ENCODE peak calls at places on chromosome 3, in six cellular contexts. E, L, K, I, M and T are unnamed samples.

GRCh38 chr3:15051531-15051930 is 13.6 kb downstream of the MRPS25 start:
- DNase-seq in E (peak), L (no peak), K (peak), I (peak), M (peak), T (peak)

GRCh38 chr3:24400015-24400414 is 94.6 kb downstream of the THRB start:
- DNase-seq in E (no peak), L (no peak), K (no peak), I (no peak), M (no peak), T (no peak)

GRCh38 chr3:21920431-21920830 is 169.4 kb upstream of the ZNF385D start:
- DNase-seq in E (peak), L (peak), K (no peak), I (no peak), M (no peak), T (peak)

GRCh38 chr3:133797396-133798105 is 8.1 kb upstream of the SRPRB start:
- DNase-seq in E (peak), L (no peak), K (no peak), I (no peak), M (no peak), T (no peak)

GRCh38 chr3:42081814-42082473 is 9.2 kb upstream of the TRAK1 start:
- DNase-seq in E (no peak), L (no peak), K (no peak), I (no peak), M (no peak), T (no peak)

GRCh38 chr3:41690766-41691563 is 270.9 kb downstream of the ULK4 start:
- DNase-seq in E (no peak), L (no peak), K (no peak), I (no peak), M (no peak), T (no peak)

GRCh38 chr3:144259267-144259666 is 287.6 kb downstream of the DIPK2A start:
- DNase-seq in E (peak), L (no peak), K (no peak), I (no peak), M (no peak), T (no peak)

GRCh38 chr3:138127636-138128365 is 4.4 kb downstream of the A4GNT start:
- DNase-seq in E (no peak), L (no peak), K (no peak), I (no peak), M (no peak), T (no peak)

GRCh38 chr3:188542196-188542595 is 388.2 kb downstream of the LPP start:
- DNase-seq in E (no peak), L (no peak), K (no peak), I (no peak), M (no peak), T (no peak)

GRCh38 chr3:123412076-123412475 is 36.8 kb downstream of the ADCY5 start:
- DNase-seq in E (no peak), L (no peak), K (no peak), I (no peak), M (peak), T (no peak)

GRCh38 chr3:149969945-149970715 is 565 bp downstream of the PFN2 start:
- DNase-seq in E (peak), L (no peak), K (peak), I (peak), M (peak), T (peak)

GRCh38 chr3:126287536-126288181 is 69.5 kb downstream of the KLF15 start:
- DNase-seq in E (peak), L (no peak), K (peak), I (no peak), M (peak), T (peak)

GRCh38 chr3:63228677-63229076 is 49.4 kb upstream of the SYNPR start:
- DNase-seq in E (peak), L (peak), K (peak), I (no peak), M (peak), T (peak)

GRCh38 chr3:123723527-123724168 is 138.8 kb upstream of the HACD2 start:
- DNase-seq in E (peak), L (no peak), K (peak), I (no peak), M (peak), T (peak)

GRCh38 chr3:111252795-111253194 is 181.2 kb downstream of the NECTIN3 start:
- DNase-seq in E (peak), L (no peak), K (no peak), I (no peak), M (peak), T (peak)

GRCh38 chr3:133264920-133265319 is 134.9 kb upstream of the BFSP2 start:
- DNase-seq in E (no peak), L (no peak), K (no peak), I (no peak), M (no peak), T (no peak)

GRCh38 chr3:189334064-189334920 is 162.5 kb downstream of the TPRG1 start:
- DNase-seq in E (peak), L (peak), K (no peak), I (no peak), M (no peak), T (peak)

GRCh38 chr3:17931121-17931520 is 188.7 kb upstream of the TBC1D5 start:
- DNase-seq in E (no peak), L (no peak), K (no peak), I (no peak), M (no peak), T (no peak)

GRCh38 chr3:68919000-68919399 is 13.3 kb downstream of the TAFA4 start:
- DNase-seq in E (peak), L (no peak), K (no peak), I (no peak), M (no peak), T (peak)

GRCh38 chr3:56110886-56111285 is 357.4 kb downstream of the ERC2 start:
- DNase-seq in E (no peak), L (no peak), K (no peak), I (no peak), M (no peak), T (no peak)

GRCh38 chr3:108862865-108863798 is 40.5 kb downstream of the TRAT1 start:
- DNase-seq in E (peak), L (no peak), K (no peak), I (no peak), M (no peak), T (peak)